ENCODE peak calls at places on chromosomes 13 and 19, in six cellular contexts. One of them, this sample, is unnamed.

GRCh38 chr19:49092686-49093085 is 7.4 kb downstream of the SNRNP70 start:
- DNase-seq in adrenal gland: no peak
- DNase-seq in DND-41: no peak
- DNase-seq in A549: no peak
- DNase-seq in mesendoderm: no peak
- DNase-seq in aorta: no peak
- DNase-seq in this sample: no peak

GRCh38 chr19:48635263-48635965 is 1.8 kb downstream of the DBP start:
- DNase-seq in aorta: peak; percentile 90
- DNase-seq in mesendoderm: no peak
- DNase-seq in DND-41: peak; percentile 77
- DNase-seq in adrenal gland: peak; percentile 88
- DNase-seq in A549: peak; percentile 73
- DNase-seq in this sample: peak; percentile 76

GRCh38 chr19:13096968-13097330 is 5.7 kb downstream of the LYL1 start:
- DNase-seq in aorta: no peak
- DNase-seq in adrenal gland: no peak
- DNase-seq in A549: no peak
- DNase-seq in DND-41: no peak
- DNase-seq in mesendoderm: no peak
- DNase-seq in this sample: no peak

GRCh38 chr19:7415163-7415856 is 66.6 kb downstream of the ARHGEF18 start:
- DNase-seq in DND-41: no peak
- DNase-seq in aorta: no peak
- DNase-seq in A549: peak; percentile 71
- DNase-seq in adrenal gland: no peak
- DNase-seq in mesendoderm: no peak
- DNase-seq in this sample: no peak

GRCh38 chr13:36163809-36164308 is 32.7 kb upstream of the DCLK1 start:
- DNase-seq in adrenal gland: peak; percentile 69
- DNase-seq in A549: no peak
- DNase-seq in mesendoderm: no peak
- DNase-seq in DND-41: no peak
- DNase-seq in aorta: peak; percentile 80
- DNase-seq in this sample: no peak

GRCh38 chr13:62631614-62632013 is 1216.0 kb upstream of the PCDH20 start:
- DNase-seq in DND-41: no peak
- DNase-seq in A549: no peak
- DNase-seq in aorta: no peak
- DNase-seq in mesendoderm: no peak
- DNase-seq in adrenal gland: no peak
- DNase-seq in this sample: no peak

GRCh38 chr13:113596321-113597200 is 12.0 kb downstream of the TFDP1 start:
- DNase-seq in mesendoderm: no peak
- DNase-seq in aorta: peak; percentile 66
- DNase-seq in A549: no peak
- DNase-seq in adrenal gland: peak; percentile 46
- DNase-seq in DND-41: no peak
- DNase-seq in this sample: no peak

GRCh38 chr19:50835103-50835784 is 1.9 kb upstream of the KLK15 start:
- DNase-seq in aorta: no peak
- DNase-seq in A549: no peak
- DNase-seq in mesendoderm: no peak
- DNase-seq in adrenal gland: no peak
- DNase-seq in DND-41: no peak
- DNase-seq in this sample: no peak

GRCh38 chr13:49683489-49683888 is 7.8 kb downstream of the EBPL start:
- DNase-seq in mesendoderm: no peak
- DNase-seq in A549: no peak
- DNase-seq in DND-41: no peak
- DNase-seq in adrenal gland: no peak
- DNase-seq in aorta: no peak
- DNase-seq in this sample: no peak
- H3K4me3 ChIP-seq in mesendoderm: no peak overlapping the region
- H3K4me3 ChIP-seq in A549: no peak overlapping the region
- H3K4me3 ChIP-seq in DND-41: no peak overlapping the region
- H3K4me3 ChIP-seq in adrenal gland: no peak overlapping the region
- H3K4me3 ChIP-seq in aorta: no peak overlapping the region
- H3K4me3 ChIP-seq in this sample: no peak overlapping the region

DNA sequence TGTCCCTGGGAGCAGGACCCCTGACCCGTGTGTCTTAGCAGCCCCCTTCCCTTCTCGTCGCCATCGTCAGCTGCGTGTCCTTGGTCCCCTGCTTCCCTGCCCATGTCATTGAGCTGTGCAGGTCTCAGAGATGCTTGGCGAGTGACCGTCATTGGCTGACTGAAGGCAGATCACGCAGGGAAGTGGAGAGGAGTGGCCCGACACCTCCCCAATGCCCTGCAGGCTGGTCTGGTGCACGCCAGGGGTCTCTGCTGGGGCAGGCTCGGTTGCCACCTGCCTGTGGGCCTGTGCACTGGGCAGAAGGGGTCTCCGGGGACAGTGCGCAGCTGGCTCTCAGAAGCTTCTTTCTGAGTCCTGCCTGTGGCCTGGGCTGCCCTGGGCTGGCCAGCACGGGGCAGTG is 6.2 kb downstream of the GNA11 start:
- DNase-seq in DND-41: no peak
- DNase-seq in mesendoderm: no peak
- DNase-seq in adrenal gland: no peak
- DNase-seq in A549: no peak
- DNase-seq in aorta: peak; percentile 70
- DNase-seq in this sample: no peak
- H3K4me1 ChIP-seq in DND-41: peaks cover 41% of the 10 kb centered on the region
- H3K4me1 ChIP-seq in mesendoderm: peaks cover 5% of the 10 kb centered on the region
- H3K4me1 ChIP-seq in adrenal gland: peaks cover 74% of the 10 kb centered on the region
- H3K4me1 ChIP-seq in A549: peaks cover 14% of the 10 kb centered on the region
- H3K4me1 ChIP-seq in aorta: no peaks in the 10 kb centered on the region
- H3K4me1 ChIP-seq in this sample: peaks cover 44% of the 10 kb centered on the region

GRCh38 chr13:95553271-95553588 is 710 bp downstream of the CLDN10 start:
- DNase-seq in aorta: no peak
- DNase-seq in adrenal gland: no peak
- DNase-seq in A549: no peak
- DNase-seq in DND-41: no peak
- DNase-seq in mesendoderm: peak; percentile 44
- DNase-seq in this sample: no peak

GRCh38 chr13:95552539-95553270 is at the start of gene CLDN10:
- DNase-seq in mesendoderm: peak; percentile 80
- DNase-seq in DND-41: no peak
- DNase-seq in aorta: peak; percentile 73
- DNase-seq in adrenal gland: no peak
- DNase-seq in A549: peak; percentile 24
- DNase-seq in this sample: no peak

GRCh38 chr13:95547531-95548167 is 4.9 kb upstream of the CLDN10 start:
- DNase-seq in mesendoderm: peak; percentile 74
- DNase-seq in DND-41: no peak
- DNase-seq in adrenal gland: no peak
- DNase-seq in A549: no peak
- DNase-seq in aorta: no peak
- DNase-seq in this sample: no peak

GRCh38 chr13:95553614-95554385 is 1.3 kb downstream of the CLDN10 start:
- DNase-seq in mesendoderm: peak; percentile 61
- DNase-seq in adrenal gland: no peak
- DNase-seq in DND-41: no peak
- DNase-seq in aorta: no peak
- DNase-seq in A549: no peak
- DNase-seq in this sample: no peak

GRCh38 chr13:95552208-95552538 is 347 bp upstream of the CLDN10 start:
- DNase-seq in mesendoderm: no peak
- DNase-seq in A549: no peak
- DNase-seq in aorta: peak; percentile 70
- DNase-seq in DND-41: no peak
- DNase-seq in adrenal gland: no peak
- DNase-seq in this sample: no peak
- H3K4me3 ChIP-seq in mesendoderm: no peak overlapping the region
- H3K4me3 ChIP-seq in A549: no peak overlapping the region
- H3K4me3 ChIP-seq in aorta: no peak overlapping the region
- H3K4me3 ChIP-seq in DND-41: no peak overlapping the region
- H3K4me3 ChIP-seq in adrenal gland: no peak overlapping the region
- H3K4me3 ChIP-seq in this sample: no peak overlapping the region

DNA sequence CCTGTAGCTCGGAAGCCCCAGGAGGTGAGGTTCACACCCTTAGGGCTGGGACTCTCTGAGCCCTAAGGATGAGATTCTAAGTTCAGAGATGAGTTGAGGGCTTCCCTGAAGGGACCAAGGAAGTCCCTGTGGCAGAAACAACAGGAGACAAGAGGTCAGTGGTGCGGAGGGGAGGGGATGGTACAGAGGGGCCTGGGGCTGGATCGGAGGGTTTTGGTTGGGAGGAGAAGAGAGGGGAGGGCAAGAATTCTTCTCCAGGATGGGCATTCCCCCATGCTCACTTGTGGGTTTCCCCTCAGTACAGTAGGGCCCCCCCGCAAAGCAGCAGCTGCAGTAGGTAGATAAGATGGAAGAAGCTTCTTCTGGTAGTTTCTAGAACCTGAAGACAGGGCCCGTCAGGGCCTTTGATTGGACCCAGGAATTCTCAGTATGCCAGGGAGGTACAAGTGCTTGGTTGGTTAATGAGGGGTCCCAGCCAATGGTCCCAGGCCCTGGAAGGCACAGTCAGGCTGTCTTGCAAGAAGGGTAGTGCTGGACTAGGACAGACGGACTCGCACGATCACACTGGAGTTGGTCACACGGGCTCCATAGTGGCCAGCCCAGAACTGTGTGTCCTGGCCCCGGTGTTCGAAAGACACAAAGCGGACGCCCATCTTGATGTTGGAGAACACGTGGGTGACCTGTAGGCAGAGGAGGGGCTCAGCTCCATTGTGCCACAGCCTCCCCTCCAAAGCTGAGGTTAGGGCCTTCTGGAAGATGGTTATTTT is 7.3 kb downstream of the FBXO27 start:
- DNase-seq in mesendoderm: no peak
- DNase-seq in aorta: no peak
- DNase-seq in adrenal gland: no peak
- DNase-seq in DND-41: no peak
- DNase-seq in A549: no peak
- DNase-seq in this sample: no peak
- H3K4me1 ChIP-seq in mesendoderm: no peaks in the 10 kb centered on the region
- H3K4me1 ChIP-seq in aorta: no peaks in the 10 kb centered on the region
- H3K4me1 ChIP-seq in adrenal gland: no peaks in the 10 kb centered on the region
- H3K4me1 ChIP-seq in DND-41: no peaks in the 10 kb centered on the region
- H3K4me1 ChIP-seq in A549: peaks cover under 1% of the 10 kb centered on the region
- H3K4me1 ChIP-seq in this sample: peaks cover 1% of the 10 kb centered on the region